ENCODE peak calls at places on chromosomes 1 and 21, in five cellular contexts. R is CD8-positive, alpha-beta T cell; K is cardiac muscle cell; F is lung; J is activated CD4-positive, alpha-beta T cell treated with anti-CD3 and anti-CD28 coated beads for 36 hours. I is an unnamed sample.

GRCh38 chr1:224266105-224266935 is 63.7 kb downstream of the NVL start:
- DNase-seq in K (no peak), J (no peak), F (no peak), R (no peak), I (no peak)

GRCh38 chr1:114105401-114105979 is 48.2 kb downstream of the SYT6 start:
- DNase-seq in K (no peak), R (no peak), J (no peak), F (no peak), I (no peak)

GRCh38 chr1:26856181-26856580 is 6.8 kb upstream of the SFN start:
- DNase-seq in J (no peak), K (no peak), R (no peak), F (no peak), I (no peak)

GRCh38 chr1:201348211-201348566 is 29.3 kb downstream of the TNNT2 start:
- DNase-seq in F (no peak), K (peak), J (peak), R (no peak), I (peak)

GRCh38 chr1:58816072-58816746 is 32.4 kb upstream of the JUN start:
- DNase-seq in F (peak), R (peak), J (peak), K (peak), I (peak)

GRCh38 chr1:31272369-31272768 is 24.2 kb downstream of the SNRNP40 start:
- DNase-seq in R (no peak), F (no peak), J (no peak), K (no peak), I (no peak)

GRCh38 chr21:22297575-22297974 is 1299.4 kb downstream of the NCAM2 start:
- DNase-seq in F (no peak), K (no peak), J (no peak), R (no peak), I (no peak)

GRCh38 chr1:40307186-40307585 is 9.9 kb downstream of the COL9A2 start:
- DNase-seq in J (no peak), R (no peak), K (no peak), F (no peak), I (no peak)

GRCh38 chr1:220680085-220680687 is 10.0 kb upstream of the C1orf115 start:
- DNase-seq in K (peak), F (no peak), J (peak), R (no peak), I (no peak)